ENCODE peak calls at places on chromosomes 1 and 21, in five cellular contexts. J is sigmoid colon, I is A549, Y is tibial nerve, E is HepG2. H is an unnamed sample.

GRCh38 chr1:109847251-109847650 is 63.4 kb upstream of the CSF1 start:
- DNase-seq in J (no peak), I (no peak), Y (no peak), E (no peak), H (no peak)

GRCh38 chr1:43569175-43569574 is 38.5 kb downstream of the PTPRF start:
- DNase-seq in J (no peak), I (no peak), Y (no peak), E (no peak), H (no peak)

GRCh38 chr1:72567511-72567910 is 285.2 kb upstream of the NEGR1 start:
- DNase-seq in J (no peak), I (no peak), Y (no peak), E (no peak), H (no peak)

GRCh38 chr1:179925906-179926305 is 28.7 kb upstream of the CEP350 start:
- DNase-seq in J (no peak), I (no peak), Y (no peak), E (no peak), H (no peak)

GRCh38 chr1:183515002-183515689 is 42.8 kb downstream of the SMG7 start:
- DNase-seq in J (no peak), I (peak), Y (no peak), E (no peak), H (no peak)

GRCh38 chr1:200401263-200401662 is 8.6 kb downstream of the ZNF281 start:
- DNase-seq in J (no peak), I (no peak), Y (no peak), E (no peak), H (no peak)

GRCh38 chr1:248872752-248873408 is 14.0 kb upstream of the ZNF692 start:
- DNase-seq in J (peak), I (peak), Y (peak), E (peak), H (peak)

GRCh38 chr21:42174173-42174572 is 44.8 kb upstream of the ABCG1 start:
- DNase-seq in J (no peak), I (peak), Y (no peak), E (no peak), H (no peak)

GRCh38 chr1:214551052-214551435 is 358 bp downstream of the PTPN14 start:
- DNase-seq in J (peak), I (no peak), Y (peak), E (no peak), H (peak)

GRCh38 chr1:100734716-100735115 is 15.2 kb downstream of the VCAM1 start:
- DNase-seq in J (no peak), I (peak), Y (no peak), E (no peak), H (no peak)

GRCh38 chr1:39657923-39658485 is 13.9 kb downstream of the NT5C1A start:
- DNase-seq in J (no peak), I (peak), Y (no peak), E (peak), H (peak)

GRCh38 chr1:161905269-161905884 is 118.3 kb downstream of the OLFML2B start:
- DNase-seq in J (no peak), I (peak), Y (no peak), E (peak), H (no peak)

GRCh38 chr1:27335506-27336422 is 6.1 kb upstream of the SYTL1 start:
- DNase-seq in J (no peak), I (no peak), Y (no peak), E (no peak), H (no peak)

GRCh38 chr1:207988326-207989005 is 77.5 kb upstream of the CD34 start:
- DNase-seq in J (no peak), I (no peak), Y (no peak), E (no peak), H (no peak)

GRCh38 chr1:84164567-84165021 is 20.5 kb downstream of the PRKACB start:
- DNase-seq in J (no peak), I (no peak), Y (no peak), E (no peak), H (no peak)

GRCh38 chr1:169060010-169060722 is 46.3 kb upstream of the ATP1B1 start:
- DNase-seq in J (no peak), I (peak), Y (peak), E (peak), H (no peak)

GRCh38 chr1:180571832-180572636 is 13.3 kb downstream of the OVAAL start:
- DNase-seq in J (no peak), I (no peak), Y (no peak), E (no peak), H (no peak)

GRCh38 chr1:39205102-39205780 is 746 bp downstream of the MACF1 start:
- DNase-seq in J (no peak), I (no peak), Y (peak), E (no peak), H (peak)

GRCh38 chr1:30329802-30330557 is 393.4 kb downstream of the MATN1 start:
- DNase-seq in J (no peak), I (no peak), Y (no peak), E (no peak), H (no peak)

GRCh38 chr21:42209801-42210479 is 9.0 kb upstream of the ABCG1 start:
- DNase-seq in J (no peak), I (peak), Y (no peak), E (no peak), H (no peak)

GRCh38 chr1:88608139-88608943 is 75.7 kb upstream of the PKN2 start:
- DNase-seq in J (no peak), I (peak), Y (no peak), E (peak), H (no peak)

GRCh38 chr1:32981003-32981909 is 16.6 kb upstream of the RNF19B start:
- DNase-seq in J (no peak), I (peak), Y (peak), E (no peak), H (no peak)

GRCh38 chr1:115656461-115657077 is 14.8 kb downstream of the VANGL1 start:
- DNase-seq in J (no peak), I (no peak), Y (no peak), E (no peak), H (no peak)

GRCh38 chr21:41650526-41651145 is 116.2 kb downstream of the RIPK4 start:
- DNase-seq in J (no peak), I (no peak), Y (no peak), E (no peak), H (no peak)

GRCh38 chr1:3453891-3454810 is at the start of gene ARHGEF16:
- DNase-seq in J (no peak), I (peak), Y (no peak), E (peak), H (peak)

GRCh38 chr1:21814981-21815583 is 3.0 kb downstream of the LDLRAD2 start:
- DNase-seq in J (no peak), I (no peak), Y (no peak), E (no peak), H (no peak)

GRCh38 chr1:21814241-21814918 is 2.3 kb downstream of the LDLRAD2 start:
- DNase-seq in J (no peak), I (no peak), Y (no peak), E (no peak), H (peak)

GRCh38 chr1:21813542-21813941 is 1.5 kb downstream of the LDLRAD2 start:
- DNase-seq in J (no peak), I (no peak), Y (no peak), E (no peak), H (no peak)

GRCh38 chr1:21815724-21816311 is 3.8 kb downstream of the LDLRAD2 start:
- DNase-seq in J (peak), I (no peak), Y (no peak), E (no peak), H (no peak)

GRCh38 chr1:21811875-21812305 is at the start of gene LDLRAD2:
- DNase-seq in J (no peak), I (no peak), Y (no peak), E (no peak), H (no peak)
- TF ChIP-seq EP300 in J (no peak), I (no peak), Y (no peak), E (no peak), H (no peak)

GRCh38 chr1:153344718-153345025 is 4.0 kb downstream of the PGLYRP4 start:
- DNase-seq in J (no peak), I (no peak), Y (peak), E (no peak), H (no peak)

GRCh38 chr1:153343040-153343681 is 5.5 kb downstream of the PGLYRP4 start:
- DNase-seq in J (no peak), I (no peak), Y (no peak), E (no peak), H (no peak)

GRCh38 chr1:153345187-153346066 is 3.2 kb downstream of the PGLYRP4 start:
- DNase-seq in J (no peak), I (no peak), Y (no peak), E (no peak), H (no peak)

GRCh38 chr1:153342178-153342577 is 6.5 kb downstream of the PGLYRP4 start:
- DNase-seq in J (no peak), I (no peak), Y (no peak), E (no peak), H (no peak)

DNA sequence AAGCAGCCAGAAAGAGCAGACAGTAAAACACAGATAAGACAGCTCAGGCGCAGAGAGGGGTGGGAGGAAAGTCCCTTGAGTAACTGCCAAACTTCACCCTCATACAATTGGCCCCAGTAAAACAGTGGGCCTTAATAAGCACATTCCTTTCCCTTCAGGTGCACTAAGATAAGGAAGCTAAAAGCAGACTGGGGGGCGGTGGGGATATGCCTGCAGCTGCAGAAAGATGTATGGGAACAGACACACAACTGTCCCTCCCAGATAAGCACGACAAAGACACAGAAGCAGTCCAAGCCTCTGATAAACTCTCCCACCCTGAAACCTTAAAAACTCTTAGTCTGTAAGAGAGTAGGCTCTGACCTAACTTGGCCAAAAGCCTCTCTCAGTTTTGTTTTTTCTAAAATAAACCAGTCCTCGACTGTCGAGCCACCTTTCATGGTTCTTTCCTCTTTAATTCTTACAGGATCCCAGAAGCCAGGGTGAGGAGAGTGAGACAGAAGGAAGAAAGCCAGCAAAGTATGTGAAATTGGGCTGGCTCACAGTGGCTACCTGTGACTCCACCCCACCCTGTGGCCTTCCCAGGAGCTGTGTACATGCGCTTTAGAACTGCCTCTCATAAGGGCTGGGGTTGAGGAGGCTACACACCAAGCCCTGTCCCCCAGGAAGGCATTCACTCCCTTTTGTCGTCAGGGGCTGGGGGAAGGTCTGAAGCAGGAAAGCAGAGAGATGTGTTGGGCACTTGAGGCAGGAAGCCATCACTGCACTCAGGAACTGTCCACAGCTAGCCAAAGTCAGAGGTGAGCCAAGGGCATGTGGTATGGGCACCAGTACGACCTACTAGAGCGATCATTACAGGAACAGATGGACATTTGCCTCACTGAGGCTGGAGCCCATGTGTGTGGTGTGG is 4.6 kb downstream of the PGLYRP4 start:
- DNase-seq in J (no peak), I (no peak), Y (no peak), E (no peak), H (no peak)
- TF ChIP-seq POLR2A in J (no peak), I (no peak), Y (no peak), E (no peak), H (no peak)

GRCh38 chr1:61076728-61077675 is 5.4 kb upstream of the NFIA start:
- DNase-seq in J (peak), I (peak), Y (peak), E (peak), H (peak)
- TF ChIP-seq EP300 in J (no peak), I (no peak), Y (no peak), E (no peak), H (no peak)

DNA sequence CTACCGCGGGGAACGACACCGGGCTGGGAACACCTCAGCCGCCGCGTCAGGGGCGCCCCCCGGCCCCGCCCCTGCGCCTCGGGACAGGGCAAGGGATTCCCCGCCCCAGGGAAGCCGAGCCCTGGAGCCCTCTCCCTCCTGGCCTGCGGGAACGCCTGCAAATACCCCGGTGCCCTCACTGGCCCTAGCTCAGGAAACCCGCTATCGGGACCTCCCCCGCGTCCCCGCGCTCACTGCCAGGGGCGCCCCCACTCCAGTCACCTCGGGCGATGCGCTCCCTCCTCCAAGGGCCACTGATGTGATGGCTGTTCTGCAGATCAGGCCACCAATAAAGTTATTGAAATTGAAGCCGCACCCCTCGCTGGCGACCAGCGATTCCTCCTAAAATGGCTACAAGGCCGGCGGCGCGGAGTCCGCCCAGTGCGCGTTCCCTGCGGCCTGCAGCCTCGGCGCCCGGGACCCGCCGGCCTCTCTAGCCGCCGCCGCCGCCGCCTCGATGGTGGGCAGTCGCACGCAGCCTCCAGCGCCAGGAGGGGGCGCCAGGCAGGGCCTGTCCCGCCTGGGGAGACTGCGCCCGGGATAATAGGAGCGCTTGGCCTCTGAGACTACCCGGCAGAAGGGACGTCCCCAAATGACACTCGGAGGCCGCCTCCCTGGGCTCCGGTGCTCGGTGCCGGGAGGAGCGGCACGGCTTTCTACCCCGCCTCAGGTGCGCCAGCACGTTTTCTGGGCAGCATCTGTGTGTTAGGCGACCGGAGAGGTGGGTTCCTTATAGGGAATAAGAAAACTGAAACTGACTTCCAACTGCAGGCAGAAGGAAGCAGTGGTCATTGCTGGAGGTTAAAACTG is at the start of gene PRKAB2:
- DNase-seq in J (peak), I (peak), Y (peak), E (peak), H (peak)
- TF ChIP-seq POLR2A in J (peak), I (peak), Y (peak), E (no peak), H (peak)

GRCh38 chr1:19427087-19427781 is 58.1 kb downstream of the CAPZB start:
- DNase-seq in J (peak), I (no peak), Y (no peak), E (peak), H (peak)
- TF ChIP-seq EP300 in J (peak), I (no peak), Y (no peak), E (no peak), H (no peak)

GRCh38 chr1:160665330-160666078 is 18.7 kb upstream of the SLAMF1 start:
- DNase-seq in J (no peak), I (no peak), Y (peak), E (no peak), H (no peak)
- TF ChIP-seq POLR2A in J (no peak), I (no peak), Y (no peak), E (no peak), H (no peak)